ENCODE peak calls at places on chromosomes 12 and 14, in eight cellular contexts. One of them, this sample, is unnamed.

GRCh38 chr12:120669055-120669828 is 17.7 kb upstream of the MLEC start:
- DNase-seq in colonic mucosa: peak
- DNase-seq in tibial artery: peak
- DNase-seq in GM23338: peak
- DNase-seq in stomach: peak
- DNase-seq in lung: no peak
- DNase-seq in epithelial cell of prostate: no peak
- DNase-seq in CD8-positive, alpha-beta T cell: no peak
- DNase-seq in this sample: no peak

GRCh38 chr14:102993523-102993922 is 63.8 kb downstream of the CDC42BPB start:
- DNase-seq in colonic mucosa: peak
- DNase-seq in tibial artery: no peak
- DNase-seq in GM23338: no peak
- DNase-seq in stomach: no peak
- DNase-seq in lung: peak
- DNase-seq in epithelial cell of prostate: peak
- DNase-seq in CD8-positive, alpha-beta T cell: no peak
- DNase-seq in this sample: no peak

GRCh38 chr14:26606729-26607128 is 8.9 kb upstream of the NOVA1 start:
- DNase-seq in colonic mucosa: no peak
- DNase-seq in tibial artery: no peak
- DNase-seq in GM23338: no peak
- DNase-seq in stomach: no peak
- DNase-seq in lung: no peak
- DNase-seq in epithelial cell of prostate: no peak
- DNase-seq in CD8-positive, alpha-beta T cell: no peak
- DNase-seq in this sample: no peak

GRCh38 chr14:90649096-90649495 is 167.1 kb downstream of the TTC7B start:
- DNase-seq in colonic mucosa: no peak
- DNase-seq in tibial artery: no peak
- DNase-seq in GM23338: peak
- DNase-seq in stomach: no peak
- DNase-seq in lung: no peak
- DNase-seq in epithelial cell of prostate: no peak
- DNase-seq in CD8-positive, alpha-beta T cell: no peak
- DNase-seq in this sample: no peak

GRCh38 chr12:3313655-3314305 is 177.2 kb upstream of the PRMT8 start:
- DNase-seq in colonic mucosa: no peak
- DNase-seq in tibial artery: no peak
- DNase-seq in GM23338: peak
- DNase-seq in stomach: no peak
- DNase-seq in lung: no peak
- DNase-seq in epithelial cell of prostate: no peak
- DNase-seq in CD8-positive, alpha-beta T cell: no peak
- DNase-seq in this sample: no peak

GRCh38 chr14:101187816-101188570 is 284.5 kb upstream of the RTL1 start:
- DNase-seq in colonic mucosa: no peak
- DNase-seq in tibial artery: no peak
- DNase-seq in GM23338: peak
- DNase-seq in stomach: peak
- DNase-seq in lung: peak
- DNase-seq in epithelial cell of prostate: no peak
- DNase-seq in CD8-positive, alpha-beta T cell: no peak
- DNase-seq in this sample: no peak

GRCh38 chr14:72480465-72481243 is 413.2 kb downstream of the DPF3 start:
- DNase-seq in colonic mucosa: no peak
- DNase-seq in tibial artery: no peak
- DNase-seq in GM23338: no peak
- DNase-seq in stomach: no peak
- DNase-seq in lung: no peak
- DNase-seq in epithelial cell of prostate: no peak
- DNase-seq in CD8-positive, alpha-beta T cell: no peak
- DNase-seq in this sample: no peak

GRCh38 chr12:14773685-14774073 is 29.6 kb downstream of the WBP11 start:
- DNase-seq in colonic mucosa: no peak
- DNase-seq in tibial artery: no peak
- DNase-seq in GM23338: peak
- DNase-seq in stomach: no peak
- DNase-seq in lung: no peak
- DNase-seq in epithelial cell of prostate: no peak
- DNase-seq in CD8-positive, alpha-beta T cell: no peak
- DNase-seq in this sample: no peak

GRCh38 chr12:94025730-94026129 is 122.6 kb upstream of the PLXNC1 start:
- DNase-seq in colonic mucosa: no peak
- DNase-seq in tibial artery: no peak
- DNase-seq in GM23338: no peak
- DNase-seq in stomach: no peak
- DNase-seq in lung: no peak
- DNase-seq in epithelial cell of prostate: no peak
- DNase-seq in CD8-positive, alpha-beta T cell: no peak
- DNase-seq in this sample: no peak

GRCh38 chr12:84276215-84276614 is 636.4 kb downstream of the SLC6A15 start:
- DNase-seq in colonic mucosa: no peak
- DNase-seq in tibial artery: no peak
- DNase-seq in GM23338: no peak
- DNase-seq in stomach: no peak
- DNase-seq in lung: no peak
- DNase-seq in epithelial cell of prostate: no peak
- DNase-seq in CD8-positive, alpha-beta T cell: no peak
- DNase-seq in this sample: no peak

GRCh38 chr12:25182765-25183164 is 12.2 kb downstream of the DNAI7 start:
- DNase-seq in colonic mucosa: no peak
- DNase-seq in tibial artery: no peak
- DNase-seq in GM23338: no peak
- DNase-seq in stomach: no peak
- DNase-seq in lung: no peak
- DNase-seq in epithelial cell of prostate: no peak
- DNase-seq in CD8-positive, alpha-beta T cell: no peak
- DNase-seq in this sample: no peak

GRCh38 chr12:59041241-59042121 is 121.2 kb upstream of the LRIG3 start:
- DNase-seq in colonic mucosa: no peak
- DNase-seq in tibial artery: no peak
- DNase-seq in GM23338: no peak
- DNase-seq in stomach: no peak
- DNase-seq in lung: no peak
- DNase-seq in epithelial cell of prostate: peak
- DNase-seq in CD8-positive, alpha-beta T cell: no peak
- DNase-seq in this sample: no peak

GRCh38 chr14:105890474-105891220 is 364.3 kb downstream of the TMEM121 start:
- DNase-seq in colonic mucosa: no peak
- DNase-seq in tibial artery: peak
- DNase-seq in GM23338: no peak
- DNase-seq in stomach: no peak
- DNase-seq in lung: no peak
- DNase-seq in epithelial cell of prostate: no peak
- DNase-seq in CD8-positive, alpha-beta T cell: no peak
- DNase-seq in this sample: no peak

GRCh38 chr12:3304436-3305135 is 186.4 kb upstream of the PRMT8 start:
- DNase-seq in colonic mucosa: no peak
- DNase-seq in tibial artery: no peak
- DNase-seq in GM23338: no peak
- DNase-seq in stomach: peak
- DNase-seq in lung: no peak
- DNase-seq in epithelial cell of prostate: peak
- DNase-seq in CD8-positive, alpha-beta T cell: no peak
- DNase-seq in this sample: no peak

GRCh38 chr12:40262657-40263056 is 37.9 kb downstream of the LRRK2 start:
- DNase-seq in colonic mucosa: no peak
- DNase-seq in tibial artery: no peak
- DNase-seq in GM23338: no peak
- DNase-seq in stomach: no peak
- DNase-seq in lung: no peak
- DNase-seq in epithelial cell of prostate: no peak
- DNase-seq in CD8-positive, alpha-beta T cell: no peak
- DNase-seq in this sample: no peak

GRCh38 chr12:27733052-27733656 is 22.5 kb downstream of the MRPS35 start:
- DNase-seq in colonic mucosa: no peak
- DNase-seq in tibial artery: no peak
- DNase-seq in GM23338: peak
- DNase-seq in stomach: no peak
- DNase-seq in lung: no peak
- DNase-seq in epithelial cell of prostate: no peak
- DNase-seq in CD8-positive, alpha-beta T cell: peak
- DNase-seq in this sample: peak

GRCh38 chr12:96121271-96121711 is 72.9 kb upstream of the ELK3 start:
- DNase-seq in colonic mucosa: no peak
- DNase-seq in tibial artery: no peak
- DNase-seq in GM23338: no peak
- DNase-seq in stomach: no peak
- DNase-seq in lung: no peak
- DNase-seq in epithelial cell of prostate: no peak
- DNase-seq in CD8-positive, alpha-beta T cell: no peak
- DNase-seq in this sample: no peak

GRCh38 chr12:33752854-33753253 is 269.4 kb upstream of the ALG10 start:
- DNase-seq in colonic mucosa: no peak
- DNase-seq in tibial artery: no peak
- DNase-seq in GM23338: peak
- DNase-seq in stomach: no peak
- DNase-seq in lung: no peak
- DNase-seq in epithelial cell of prostate: no peak
- DNase-seq in CD8-positive, alpha-beta T cell: no peak
- DNase-seq in this sample: no peak

DNA sequence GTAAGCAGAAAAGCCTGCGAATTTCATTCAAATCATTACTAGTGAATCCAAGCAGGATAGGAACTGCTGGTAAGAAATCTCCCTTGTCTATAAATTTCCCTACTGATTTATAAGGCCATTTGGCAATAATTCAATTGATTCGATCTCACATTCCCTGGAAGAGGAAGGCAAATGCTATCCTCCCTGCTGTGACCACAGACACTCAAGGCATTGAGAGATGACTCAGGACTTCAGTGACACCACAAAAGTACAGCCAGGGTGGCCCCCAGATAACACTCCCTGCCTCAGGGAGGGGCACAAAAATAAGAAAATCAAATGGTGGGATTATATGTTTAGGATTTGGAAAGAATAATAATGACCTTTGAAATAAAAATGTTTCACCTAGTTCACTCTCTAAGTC is 162.7 kb downstream of the GRIP1 start:
- DNase-seq in colonic mucosa: no peak
- DNase-seq in tibial artery: no peak
- DNase-seq in GM23338: peak
- DNase-seq in stomach: no peak
- DNase-seq in lung: no peak
- DNase-seq in epithelial cell of prostate: no peak
- DNase-seq in CD8-positive, alpha-beta T cell: no peak
- DNase-seq in this sample: no peak
- H3K27ac ChIP-seq in colonic mucosa: no peak
- H3K27ac ChIP-seq in tibial artery: no peak
- H3K27ac ChIP-seq in GM23338: no peak
- H3K27ac ChIP-seq in stomach: no peak
- H3K27ac ChIP-seq in lung: no peak
- H3K27ac ChIP-seq in epithelial cell of prostate: no peak
- H3K27ac ChIP-seq in CD8-positive, alpha-beta T cell: no peak
- H3K27ac ChIP-seq in this sample: no peak

DNA sequence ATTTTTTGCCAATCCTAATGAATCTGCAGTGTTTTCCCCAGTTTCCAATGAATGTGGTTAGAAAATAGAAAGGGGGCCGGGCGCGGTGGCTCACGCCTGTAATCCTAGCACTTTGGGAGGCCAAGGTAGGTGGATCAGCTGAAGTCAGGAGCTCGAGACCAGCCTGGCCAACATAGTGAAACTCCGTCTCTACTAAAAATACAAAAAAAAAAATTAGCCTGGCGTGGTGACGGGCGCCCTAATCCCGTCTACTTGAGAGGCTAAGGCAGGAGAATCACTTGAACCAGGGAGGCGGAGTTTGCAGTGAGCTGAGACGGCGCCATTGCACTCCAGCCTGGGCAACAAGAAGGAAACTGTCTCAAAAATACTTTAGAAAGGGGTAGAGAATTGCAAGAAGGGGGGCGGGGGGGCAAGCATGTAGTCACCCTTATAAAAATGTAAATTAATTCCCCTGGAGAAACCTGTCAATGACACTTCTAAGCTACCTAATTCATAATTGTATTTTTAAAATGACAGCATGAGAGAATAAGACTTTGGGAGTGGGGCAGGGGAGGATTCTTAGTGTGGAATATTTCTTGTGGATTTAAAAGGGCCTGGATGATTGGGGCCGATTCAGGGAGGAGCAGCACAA is 1.7 kb downstream of the KLHDC2 start:
- DNase-seq in colonic mucosa: peak
- DNase-seq in tibial artery: no peak
- DNase-seq in GM23338: no peak
- DNase-seq in stomach: no peak
- DNase-seq in lung: no peak
- DNase-seq in epithelial cell of prostate: no peak
- DNase-seq in CD8-positive, alpha-beta T cell: no peak
- DNase-seq in this sample: no peak
- H3K27ac ChIP-seq in colonic mucosa: peak
- H3K27ac ChIP-seq in tibial artery: peak
- H3K27ac ChIP-seq in GM23338: peak
- H3K27ac ChIP-seq in stomach: peak
- H3K27ac ChIP-seq in lung: peak
- H3K27ac ChIP-seq in epithelial cell of prostate: peak
- H3K27ac ChIP-seq in CD8-positive, alpha-beta T cell: no peak
- H3K27ac ChIP-seq in this sample: no peak

GRCh38 chr14:100134591-100134990 is 24.9 kb downstream of the DEGS2 start:
- DNase-seq in colonic mucosa: peak
- DNase-seq in tibial artery: no peak
- DNase-seq in GM23338: no peak
- DNase-seq in stomach: peak
- DNase-seq in lung: no peak
- DNase-seq in epithelial cell of prostate: no peak
- DNase-seq in CD8-positive, alpha-beta T cell: no peak
- DNase-seq in this sample: no peak
- H3K27ac ChIP-seq in colonic mucosa: no peak
- H3K27ac ChIP-seq in tibial artery: no peak
- H3K27ac ChIP-seq in GM23338: no peak
- H3K27ac ChIP-seq in stomach: no peak
- H3K27ac ChIP-seq in lung: no peak
- H3K27ac ChIP-seq in epithelial cell of prostate: no peak
- H3K27ac ChIP-seq in CD8-positive, alpha-beta T cell: no peak
- H3K27ac ChIP-seq in this sample: peak

GRCh38 chr14:64198021-64198420 is 96.2 kb downstream of the ESR2 start:
- DNase-seq in colonic mucosa: no peak
- DNase-seq in tibial artery: no peak
- DNase-seq in GM23338: no peak
- DNase-seq in stomach: no peak
- DNase-seq in lung: no peak
- DNase-seq in epithelial cell of prostate: no peak
- DNase-seq in CD8-positive, alpha-beta T cell: no peak
- DNase-seq in this sample: no peak

GRCh38 chr14:64195194-64195593 is 99.0 kb downstream of the ESR2 start:
- DNase-seq in colonic mucosa: no peak
- DNase-seq in tibial artery: no peak
- DNase-seq in GM23338: no peak
- DNase-seq in stomach: no peak
- DNase-seq in lung: no peak
- DNase-seq in epithelial cell of prostate: no peak
- DNase-seq in CD8-positive, alpha-beta T cell: no peak
- DNase-seq in this sample: no peak

GRCh38 chr14:64198486-64198885 is 95.7 kb downstream of the ESR2 start:
- DNase-seq in colonic mucosa: no peak
- DNase-seq in tibial artery: no peak
- DNase-seq in GM23338: no peak
- DNase-seq in stomach: no peak
- DNase-seq in lung: no peak
- DNase-seq in epithelial cell of prostate: no peak
- DNase-seq in CD8-positive, alpha-beta T cell: no peak
- DNase-seq in this sample: no peak

GRCh38 chr14:64196026-64196425 is 98.1 kb downstream of the ESR2 start:
- DNase-seq in colonic mucosa: no peak
- DNase-seq in tibial artery: no peak
- DNase-seq in GM23338: no peak
- DNase-seq in stomach: no peak
- DNase-seq in lung: no peak
- DNase-seq in epithelial cell of prostate: no peak
- DNase-seq in CD8-positive, alpha-beta T cell: no peak
- DNase-seq in this sample: no peak

GRCh38 chr14:64196668-64197411 is 97.3 kb downstream of the ESR2 start:
- DNase-seq in colonic mucosa: no peak
- DNase-seq in tibial artery: no peak
- DNase-seq in GM23338: peak
- DNase-seq in stomach: peak
- DNase-seq in lung: peak
- DNase-seq in epithelial cell of prostate: no peak
- DNase-seq in CD8-positive, alpha-beta T cell: no peak
- DNase-seq in this sample: no peak
- H3K27ac ChIP-seq in colonic mucosa: no peak
- H3K27ac ChIP-seq in tibial artery: no peak
- H3K27ac ChIP-seq in GM23338: peak
- H3K27ac ChIP-seq in stomach: peak
- H3K27ac ChIP-seq in lung: peak
- H3K27ac ChIP-seq in epithelial cell of prostate: no peak
- H3K27ac ChIP-seq in CD8-positive, alpha-beta T cell: no peak
- H3K27ac ChIP-seq in this sample: no peak

This sample was measured in CD4-positive, alpha-beta T cell.